ENCODE peak calls at places on chromosomes 3 and 15, in nine cellular contexts. C is gastrocnemius medialis, A is K562, W is right lobe of liver, V is GM12878, S is uterus, G is body of pancreas, R is A549, E is Peyer's patch. P is an unnamed sample.

GRCh38 chr3:142947799-142948575 is 15.5 kb downstream of the PAQR9 start:
- DNase-seq in E (no peak), V (no peak), A (no peak), C (no peak), S (no peak), G (no peak), W (no peak), R (no peak), P (no peak)

GRCh38 chr15:47885921-47886320 is 168.6 kb downstream of the SEMA6D start:
- DNase-seq in V (no peak), S (no peak), W (no peak), C (no peak), G (no peak), R (no peak), A (no peak), E (no peak), P (no peak)

GRCh38 chr15:101156509-101157159 is 95.2 kb downstream of the CHSY1 start:
- DNase-seq in W (no peak), V (peak; percentile 84), G (no peak), R (no peak), C (no peak), E (no peak), A (no peak), S (no peak), P (no peak)

GRCh38 chr3:56799251-56799882 is 2.4 kb downstream of the ARHGEF3 start:
- DNase-seq in S (no peak), E (no peak), C (no peak), V (no peak), G (no peak), R (peak; percentile 24), W (no peak), A (peak; percentile 26), P (no peak)

GRCh38 chr3:145190138-145190537 is 970.8 kb downstream of the PLOD2 start:
- DNase-seq in S (no peak), W (no peak), C (no peak), R (no peak), A (no peak), V (no peak), E (no peak), G (no peak), P (no peak)

GRCh38 chr3:133853063-133853924 is 42.4 kb downstream of the RAB6B start:
- DNase-seq in V (no peak), R (no peak), S (no peak), G (no peak), C (no peak), A (no peak), W (no peak), E (no peak), P (no peak)

GRCh38 chr15:47750030-47750739 is 32.9 kb downstream of the SEMA6D start:
- DNase-seq in V (no peak), A (no peak), S (no peak), W (no peak), G (no peak), E (no peak), R (no peak), C (no peak), P (no peak)

GRCh38 chr3:108437439-108437838 is 73.0 kb downstream of the MYH15 start:
- DNase-seq in G (peak; percentile 66), R (no peak), C (no peak), S (no peak), E (no peak), A (no peak), V (no peak), W (no peak), P (no peak)

GRCh38 chr15:69159805-69160140 is 662 bp upstream of the GLCE start:
- DNase-seq in V (no peak), C (no peak), A (no peak), G (no peak), W (no peak), R (no peak), S (no peak), E (no peak), P (no peak)

GRCh38 chr15:69160976-69161877 is 792 bp downstream of the GLCE start:
- DNase-seq in G (peak; percentile 39), R (peak; percentile 56), E (peak; percentile 66), A (peak; percentile 21), V (no peak), C (no peak), S (peak; percentile 25), W (peak; percentile 69), P (no peak)

GRCh38 chr15:69161878-69162213 is 1.4 kb downstream of the GLCE start:
- DNase-seq in E (no peak), C (no peak), S (no peak), A (no peak), W (no peak), R (no peak), G (no peak), V (no peak), P (no peak)

GRCh38 chr15:69158843-69159240 is 1.6 kb upstream of the GLCE start:
- DNase-seq in A (no peak), S (no peak), C (no peak), G (no peak), R (no peak), V (no peak), W (no peak), E (no peak), P (no peak)

DNA sequence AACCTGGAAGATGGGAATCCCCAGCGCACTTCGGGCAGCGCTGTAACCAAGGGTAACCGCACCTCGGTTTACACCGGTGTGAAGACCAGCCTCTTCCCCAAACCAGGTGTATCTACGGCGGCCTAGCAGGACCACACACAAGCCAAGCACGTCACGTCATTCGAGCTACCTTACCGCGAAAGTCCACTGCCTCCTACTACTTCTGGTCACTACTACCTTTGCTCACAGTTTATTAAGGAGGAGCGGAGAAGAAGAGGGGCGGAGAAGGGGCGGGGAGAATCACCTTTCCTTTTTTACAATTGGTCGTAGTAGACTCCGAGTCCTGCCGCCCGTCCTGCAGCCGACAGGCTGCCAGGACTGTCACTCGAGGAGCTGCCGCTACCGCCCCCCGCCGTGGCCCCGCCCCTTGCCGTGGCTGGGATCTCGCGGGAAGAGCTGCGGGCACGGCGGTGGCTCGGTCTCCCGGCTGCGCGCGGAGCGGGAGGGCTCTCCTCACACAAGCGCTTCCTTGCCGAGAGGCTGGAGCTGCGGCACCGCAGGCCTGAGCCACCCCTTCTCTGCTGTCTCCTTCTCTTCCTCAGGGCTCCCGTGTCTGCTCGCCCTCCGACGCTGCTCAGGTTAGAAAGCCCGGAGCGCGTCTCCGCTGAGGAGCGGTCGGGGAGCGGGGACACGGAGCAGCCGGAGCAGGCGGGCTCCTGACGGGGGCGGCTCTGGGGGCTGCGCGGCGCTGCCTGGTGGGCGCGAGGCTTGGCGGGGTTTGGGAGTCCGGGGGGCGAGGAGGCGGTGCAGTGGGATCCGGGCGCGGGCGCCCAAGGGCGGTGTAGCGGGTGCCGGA is at the start of gene GLCE:
- DNase-seq in V (peak; percentile 86), E (peak; percentile 98), G (peak; percentile 98), W (peak; percentile 98), R (peak; percentile 99), A (peak; percentile 99), C (peak; percentile 87), S (peak; percentile 95), P (peak; percentile 96)
- TF ChIP-seq POLR2A in V (peak; percentile 91), E (peak; percentile 90), G (peak; percentile 92), W (peak; percentile 97), R (peak; percentile 96), A (peak; percentile 90), C (peak; percentile 72), S (peak; percentile 90), P (peak; percentile 52)

GRCh38 chr15:70855764-70856163 is 1.8 kb upstream of the LARP6 start:
- DNase-seq in E (no peak), A (no peak), V (peak; percentile 39), C (no peak), G (no peak), R (no peak), W (no peak), S (no peak), P (no peak)

GRCh38 chr15:70852501-70853269 is 1.3 kb downstream of the LARP6 start:
- DNase-seq in C (no peak), A (no peak), R (no peak), G (no peak), W (no peak), S (no peak), E (no peak), V (no peak), P (no peak)

GRCh38 chr15:70854669-70854976 is 666 bp upstream of the LARP6 start:
- DNase-seq in G (no peak), C (no peak), W (no peak), S (no peak), A (no peak), E (no peak), V (no peak), R (no peak), P (no peak)

GRCh38 chr15:70853270-70853854 is 595 bp downstream of the LARP6 start:
- DNase-seq in A (no peak), W (no peak), C (no peak), R (peak; percentile 54), E (no peak), V (no peak), S (peak; percentile 49), G (peak; percentile 25), P (peak; percentile 23)

DNA sequence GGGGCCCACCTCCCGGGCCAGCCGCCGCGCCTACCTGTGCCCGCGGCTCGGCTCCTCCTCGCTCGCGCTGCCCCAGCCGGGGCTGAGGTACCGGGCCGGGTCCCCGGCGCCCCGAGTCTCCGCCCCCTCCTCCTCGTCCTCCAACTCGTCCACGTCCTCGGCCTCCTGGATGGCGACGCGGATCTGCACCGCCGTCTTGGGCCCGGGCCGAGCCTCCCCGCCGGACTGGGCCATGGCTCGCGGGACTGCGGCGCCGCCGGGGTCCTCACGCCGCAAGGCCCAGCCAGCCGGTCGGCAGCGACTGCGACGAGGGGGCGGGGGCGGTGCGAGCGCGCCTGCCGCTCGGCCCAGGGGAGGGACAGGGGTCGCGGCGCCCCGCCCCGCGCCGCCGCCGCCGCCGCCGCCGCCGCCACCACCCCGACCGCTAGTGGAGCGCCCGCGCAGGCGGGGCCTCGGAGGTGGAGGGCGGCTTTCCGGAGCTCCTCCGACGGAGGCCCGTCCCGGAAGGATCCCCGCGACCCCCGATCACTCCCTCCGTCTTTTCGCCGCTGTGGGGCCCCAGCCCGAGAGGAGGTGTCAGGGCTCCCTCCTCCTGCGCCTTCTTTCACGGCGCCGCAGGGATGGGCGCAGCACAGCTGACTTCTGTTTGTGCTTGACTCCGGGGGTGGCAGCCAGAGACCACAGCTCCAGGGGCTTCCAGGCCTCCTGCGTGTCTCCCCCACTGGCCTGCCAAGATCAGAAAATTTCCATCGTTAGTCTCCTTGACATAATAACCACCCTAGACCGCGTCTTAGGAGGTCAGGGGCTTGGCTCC is at the start of gene LARP6:
- DNase-seq in R (peak; percentile 59), W (peak; percentile 59), G (peak; percentile 68), V (no peak), E (peak; percentile 57), C (no peak), A (no peak), S (peak; percentile 76), P (peak; percentile 56)
- TF ChIP-seq POLR2A in R (peak; percentile 71), W (peak; percentile 64), G (peak; percentile 59), V (no peak), E (no peak), C (peak; percentile 53), A (no peak), S (peak; percentile 87), P (no peak)

GRCh38 chr3:119599558-119600174 is 2.0 kb downstream of the PLA1A start:
- DNase-seq in V (no peak), C (no peak), R (no peak), S (no peak), E (no peak), A (no peak), G (no peak), W (no peak), P (no peak)

GRCh38 chr3:119598410-119599098 is 869 bp downstream of the PLA1A start:
- DNase-seq in C (no peak), V (peak; percentile 87), G (no peak), S (no peak), E (no peak), R (no peak), W (no peak), A (no peak), P (no peak)

GRCh38 chr3:119595639-119596329 is 1.9 kb upstream of the PLA1A start:
- DNase-seq in E (no peak), W (no peak), A (no peak), G (no peak), V (no peak), C (peak; percentile 54), R (no peak), S (no peak), P (no peak)

GRCh38 chr3:119596392-119596791 is 1.3 kb upstream of the PLA1A start:
- DNase-seq in V (no peak), W (no peak), C (no peak), R (no peak), E (no peak), S (no peak), A (no peak), G (no peak), P (no peak)

DNA sequence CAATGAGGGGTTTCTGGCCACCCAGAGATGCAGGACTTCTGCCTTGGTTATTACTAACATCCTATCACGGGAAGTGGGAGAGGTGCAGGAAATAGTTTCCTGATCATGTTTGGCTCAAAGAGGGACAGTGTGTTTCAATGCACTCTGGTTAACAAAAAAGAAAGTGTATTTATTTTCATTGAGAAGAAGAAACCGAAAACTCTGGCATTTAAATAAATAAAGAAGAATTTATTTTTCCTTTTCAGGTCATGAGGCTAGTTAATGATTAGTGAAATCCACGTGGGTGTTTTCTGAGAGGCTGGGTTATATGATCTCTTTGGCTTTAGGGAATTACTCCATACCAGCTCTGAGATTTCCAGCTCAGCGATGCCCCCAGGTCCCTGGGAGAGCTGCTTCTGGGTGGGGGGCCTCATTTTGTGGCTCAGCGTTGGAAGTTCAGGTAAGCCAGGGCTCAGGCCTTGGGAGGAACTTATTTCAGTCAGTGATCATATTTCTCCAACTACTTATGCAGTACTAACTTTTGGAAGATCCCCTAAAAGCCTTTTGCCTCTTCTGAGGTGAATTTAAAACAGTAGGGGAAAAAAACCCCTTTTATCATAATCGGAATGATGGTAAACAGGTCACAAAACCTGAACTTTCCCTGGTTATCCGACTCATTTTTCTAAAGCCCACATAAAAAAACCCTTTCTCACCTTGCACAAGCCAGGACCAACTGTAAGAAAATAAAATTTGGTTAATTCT is at the start of gene PLA1A:
- DNase-seq in S (no peak), R (peak; percentile 19), A (no peak), G (no peak), V (no peak), W (no peak), C (no peak), E (no peak), P (no peak)
- TF ChIP-seq POLR2A in S (no peak), R (no peak), A (no peak), G (no peak), V (no peak), W (peak; percentile 22), C (no peak), E (no peak), P (no peak)

GRCh38 chr3:9362731-9363530 is at the start of gene THUMPD3:
- DNase-seq in G (peak; percentile 84), W (peak; percentile 95), C (peak; percentile 81), R (peak; percentile 88), E (peak; percentile 91), A (peak; percentile 91), S (peak; percentile 88), V (peak; percentile 66), P (peak; percentile 87)
- TF ChIP-seq POLR2A in G (peak; percentile 62), W (peak; percentile 79), C (peak; percentile 85), R (peak; percentile 88), E (peak; percentile 67), A (peak; percentile 99), S (peak; percentile 61), V (peak; percentile 95), P (peak; percentile 70)